ENCODE peak calls at places on chromosomes 12 and 14, in five cellular contexts. One of them, this sample, is unnamed.

GRCh38 chr12:106108187-106108816 is 30.5 kb downstream of the NUAK1 start:
- DNase-seq in cerebellar nuclear complex: no peak
- DNase-seq in NCI-H1092 treated with DMSO at 0.1 percent for 48 hours: no peak
- DNase-seq in NT2/D1: peak
- DNase-seq in GM23338: peak
- DNase-seq in this sample: no peak

GRCh38 chr14:103552011-103552797 is 10.3 kb downstream of the BAG5 start:
- DNase-seq in cerebellar nuclear complex: no peak
- DNase-seq in NCI-H1092 treated with DMSO at 0.1 percent for 48 hours: no peak
- DNase-seq in NT2/D1: no peak
- DNase-seq in GM23338: no peak
- DNase-seq in this sample: no peak

GRCh38 chr12:75939016-75939642 is 92.4 kb downstream of the PHLDA1 start:
- DNase-seq in cerebellar nuclear complex: no peak
- DNase-seq in NCI-H1092 treated with DMSO at 0.1 percent for 48 hours: no peak
- DNase-seq in NT2/D1: no peak
- DNase-seq in GM23338: no peak
- DNase-seq in this sample: no peak

GRCh38 chr14:67515386-67516079 is 17.6 kb upstream of the PLEKHH1 start:
- DNase-seq in cerebellar nuclear complex: no peak
- DNase-seq in NCI-H1092 treated with DMSO at 0.1 percent for 48 hours: peak
- DNase-seq in NT2/D1: no peak
- DNase-seq in GM23338: peak
- DNase-seq in this sample: no peak

GRCh38 chr12:31031951-31032335 is 41.7 kb upstream of the DDX11 start:
- DNase-seq in cerebellar nuclear complex: no peak
- DNase-seq in NCI-H1092 treated with DMSO at 0.1 percent for 48 hours: no peak
- DNase-seq in NT2/D1: no peak
- DNase-seq in GM23338: no peak
- DNase-seq in this sample: no peak

GRCh38 chr12:2382391-2383155 is 329.8 kb downstream of the CACNA1C start:
- DNase-seq in cerebellar nuclear complex: no peak
- DNase-seq in NCI-H1092 treated with DMSO at 0.1 percent for 48 hours: no peak
- DNase-seq in NT2/D1: no peak
- DNase-seq in GM23338: no peak
- DNase-seq in this sample: no peak

GRCh38 chr14:64721899-64722298 is 17.7 kb downstream of the PLEKHG3 start:
- DNase-seq in cerebellar nuclear complex: no peak
- DNase-seq in NCI-H1092 treated with DMSO at 0.1 percent for 48 hours: no peak
- DNase-seq in NT2/D1: no peak
- DNase-seq in GM23338: no peak
- DNase-seq in this sample: no peak

GRCh38 chr14:86683525-86683924 is 1153.6 kb downstream of the FLRT2 start:
- DNase-seq in cerebellar nuclear complex: no peak
- DNase-seq in NCI-H1092 treated with DMSO at 0.1 percent for 48 hours: no peak
- DNase-seq in NT2/D1: no peak
- DNase-seq in GM23338: no peak
- DNase-seq in this sample: no peak

GRCh38 chr14:69270795-69271708 is 11.1 kb downstream of the GALNT16 start:
- DNase-seq in cerebellar nuclear complex: no peak
- DNase-seq in NCI-H1092 treated with DMSO at 0.1 percent for 48 hours: no peak
- DNase-seq in NT2/D1: no peak
- DNase-seq in GM23338: no peak
- DNase-seq in this sample: no peak

GRCh38 chr14:74616996-74617700 is 5.1 kb upstream of the LTBP2 start:
- DNase-seq in cerebellar nuclear complex: no peak
- DNase-seq in NCI-H1092 treated with DMSO at 0.1 percent for 48 hours: no peak
- DNase-seq in NT2/D1: no peak
- DNase-seq in GM23338: peak
- DNase-seq in this sample: no peak

GRCh38 chr12:47393403-47393790 is 312.4 kb downstream of the RPAP3 start:
- DNase-seq in cerebellar nuclear complex: no peak
- DNase-seq in NCI-H1092 treated with DMSO at 0.1 percent for 48 hours: peak
- DNase-seq in NT2/D1: no peak
- DNase-seq in GM23338: no peak
- DNase-seq in this sample: no peak

GRCh38 chr14:63342381-63342780 is 23.6 kb upstream of the GPHB5 start:
- DNase-seq in cerebellar nuclear complex: no peak
- DNase-seq in NCI-H1092 treated with DMSO at 0.1 percent for 48 hours: peak
- DNase-seq in NT2/D1: no peak
- DNase-seq in GM23338: no peak
- DNase-seq in this sample: no peak

GRCh38 chr12:109358154-109358869 is 10.6 kb downstream of the MYO1H start:
- DNase-seq in cerebellar nuclear complex: no peak
- DNase-seq in NCI-H1092 treated with DMSO at 0.1 percent for 48 hours: no peak
- DNase-seq in NT2/D1: no peak
- DNase-seq in GM23338: no peak
- DNase-seq in this sample: no peak

GRCh38 chr12:54991161-54991991 is 6.8 kb upstream of the TESPA1 start:
- DNase-seq in cerebellar nuclear complex: no peak
- DNase-seq in NCI-H1092 treated with DMSO at 0.1 percent for 48 hours: no peak
- DNase-seq in NT2/D1: no peak
- DNase-seq in GM23338: no peak
- DNase-seq in this sample: no peak

GRCh38 chr12:47965581-47965980 is 2.2 kb downstream of the TMEM106C start:
- DNase-seq in cerebellar nuclear complex: no peak
- DNase-seq in NCI-H1092 treated with DMSO at 0.1 percent for 48 hours: no peak
- DNase-seq in NT2/D1: no peak
- DNase-seq in GM23338: no peak
- DNase-seq in this sample: no peak

GRCh38 chr14:73567951-73568885 is 795 bp upstream of the ACOT2 start:
- DNase-seq in cerebellar nuclear complex: no peak
- DNase-seq in NCI-H1092 treated with DMSO at 0.1 percent for 48 hours: peak
- DNase-seq in NT2/D1: no peak
- DNase-seq in GM23338: no peak
- DNase-seq in this sample: no peak

GRCh38 chr12:78863482-78864427 is 819 bp upstream of the SYT1 start:
- DNase-seq in cerebellar nuclear complex: no peak
- DNase-seq in NCI-H1092 treated with DMSO at 0.1 percent for 48 hours: peak
- DNase-seq in NT2/D1: peak
- DNase-seq in GM23338: peak
- DNase-seq in this sample: peak

This sample was measured in NCI-H2029.